ENCODE peak calls at places on chromosomes 2 and 18, in six cellular contexts. J, G, E, N, H and Z are unnamed samples.

GRCh38 chr2:214265991-214266489 is 144.8 kb upstream of the VWC2L start:
- DNase-seq in J (no peak), G (no peak), E (no peak), N (no peak), H (no peak), Z (no peak)

GRCh38 chr18:6170604-6171003 is 244.1 kb downstream of the L3MBTL4 start:
- DNase-seq in J (no peak), G (no peak), E (no peak), N (no peak), H (no peak), Z (no peak)

GRCh38 chr2:235168174-235168979 is 216.6 kb downstream of the SH3BP4 start:
- DNase-seq in J (no peak), G (no peak), E (no peak), N (no peak), H (no peak), Z (no peak)

GRCh38 chr2:120205901-120206581 is 17.2 kb downstream of the TMEM185B start:
- DNase-seq in J (no peak), G (no peak), E (no peak), N (no peak), H (no peak), Z (no peak)

GRCh38 chr18:53408271-53408670 is 816.2 kb downstream of the MBD2 start:
- DNase-seq in J (no peak), G (no peak), E (no peak), N (no peak), H (no peak), Z (no peak)

GRCh38 chr2:138502253-138503086 is 900 bp downstream of the SPOPL start:
- DNase-seq in J (peak; percentile 34), G (no peak), E (no peak), N (no peak), H (no peak), Z (no peak)

GRCh38 chr18:10681581-10682367 is 155.9 kb downstream of the NAPG start:
- DNase-seq in J (peak; percentile 21), G (no peak), E (no peak), N (no peak), H (no peak), Z (no peak)

GRCh38 chr2:197795277-197795676 is 9.1 kb upstream of the PLCL1 start:
- DNase-seq in J (no peak), G (no peak), E (no peak), N (no peak), H (no peak), Z (no peak)

GRCh38 chr2:188937228-188938220 is 36.6 kb upstream of the COL3A1 start:
- DNase-seq in J (peak; percentile 5), G (peak; percentile 13), E (no peak), N (peak; percentile 64), H (no peak), Z (no peak)

GRCh38 chr2:235713244-235713643 is 219.4 kb downstream of the AGAP1 start:
- DNase-seq in J (no peak), G (no peak), E (no peak), N (no peak), H (no peak), Z (no peak)

GRCh38 chr2:162926907-162927306 is 88.3 kb upstream of the KCNH7 start:
- DNase-seq in J (no peak), G (no peak), E (no peak), N (no peak), H (no peak), Z (no peak)

GRCh38 chr2:11720752-11721151 is 25.7 kb upstream of the LPIN1 start:
- DNase-seq in J (peak; percentile 10), G (no peak), E (no peak), N (no peak), H (no peak), Z (no peak)

GRCh38 chr2:31788273-31788672 is 207.5 kb upstream of the SRD5A2 start:
- DNase-seq in J (no peak), G (no peak), E (no peak), N (no peak), H (no peak), Z (no peak)

GRCh38 chr2:217934321-217935131 is 68.3 kb downstream of the TNS1 start:
- DNase-seq in J (peak; percentile 95), G (peak; percentile 80), E (no peak), N (peak; percentile 92), H (no peak), Z (peak; percentile 89)

GRCh38 chr2:66082576-66082975 is 352.3 kb upstream of the MEIS1 start:
- DNase-seq in J (no peak), G (no peak), E (no peak), N (no peak), H (no peak), Z (no peak)

GRCh38 chr2:116754371-116755101 is 1060.0 kb upstream of the DDX18 start:
- DNase-seq in J (no peak), G (no peak), E (no peak), N (no peak), H (no peak), Z (no peak)

GRCh38 chr2:113068706-113069485 is 1.1 kb downstream of the IL1F10 start:
- DNase-seq in J (peak; percentile 83), G (no peak), E (no peak), N (no peak), H (no peak), Z (no peak)

GRCh38 chr2:120990451-120990871 is 254.8 kb downstream of the GLI2 start:
- DNase-seq in J (no peak), G (no peak), E (no peak), N (peak; percentile 52), H (no peak), Z (peak; percentile 63)

GRCh38 chr2:240250985-240251847 is 110.8 kb upstream of the OTOS start:
- DNase-seq in J (peak; percentile 71), G (peak; percentile 46), E (peak; percentile 77), N (peak; percentile 94), H (peak; percentile 96), Z (peak; percentile 99)

GRCh38 chr2:143852748-143853147 is 667.2 kb downstream of the ZEB2 start:
- DNase-seq in J (no peak), G (no peak), E (no peak), N (no peak), H (no peak), Z (no peak)

GRCh38 chr2:231093956-231094355 is 30.9 kb downstream of the HTR2B start:
- DNase-seq in J (no peak), G (no peak), E (no peak), N (no peak), H (no peak), Z (no peak)

DNA sequence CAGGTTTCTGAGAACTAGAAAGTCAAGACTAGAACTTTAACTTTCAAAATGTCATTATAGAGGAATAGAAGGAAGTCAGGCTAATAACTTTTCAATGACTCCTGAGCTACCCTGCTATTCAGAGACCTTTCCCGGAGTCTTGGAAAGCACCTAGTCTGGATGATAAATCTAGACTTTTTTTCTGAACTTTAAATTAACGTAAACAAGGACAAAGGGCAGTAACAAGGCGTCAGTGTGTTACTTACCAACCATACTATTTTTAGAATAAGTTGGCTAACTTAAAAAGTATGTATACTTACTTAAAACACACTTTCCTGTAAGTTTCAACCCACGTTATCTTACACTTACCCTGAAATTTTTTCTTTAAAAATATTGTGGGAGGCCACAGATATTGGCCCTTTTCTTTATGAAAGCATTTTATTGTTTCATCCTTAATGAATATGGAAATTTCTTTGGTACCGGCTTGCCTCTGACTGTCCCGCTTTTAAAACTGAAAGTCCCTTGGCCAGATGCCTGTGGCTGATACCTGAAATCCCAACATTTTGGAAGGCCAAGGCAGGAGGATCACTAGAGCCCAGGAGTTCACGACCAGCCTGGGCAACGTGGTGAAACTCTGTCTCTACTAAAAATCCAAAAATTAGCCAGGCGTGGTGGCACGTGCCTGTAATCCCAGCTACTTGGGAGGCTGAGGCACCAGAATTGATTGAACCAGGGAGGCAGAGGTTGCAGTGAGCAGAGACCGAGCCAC is 9.7 kb downstream of the PMAIP1 start:
- DNase-seq in J (peak; percentile 58), G (no peak), E (no peak), N (no peak), H (no peak), Z (no peak)
- TF ChIP-seq CTCF in J (no peak), G (no peak), E (no peak), N (no peak), H (no peak), Z (no peak)

GRCh38 chr18:59631583-59632181 is 65.5 kb downstream of the CCBE1 start:
- DNase-seq in J (peak; percentile 47), G (no peak), E (peak; percentile 24), N (peak; percentile 41), H (no peak), Z (no peak)
- TF ChIP-seq CTCF in J (peak; percentile 67), G (peak; percentile 84), E (peak; percentile 53), N (peak; percentile 77), H (no peak), Z (no peak)

DNA sequence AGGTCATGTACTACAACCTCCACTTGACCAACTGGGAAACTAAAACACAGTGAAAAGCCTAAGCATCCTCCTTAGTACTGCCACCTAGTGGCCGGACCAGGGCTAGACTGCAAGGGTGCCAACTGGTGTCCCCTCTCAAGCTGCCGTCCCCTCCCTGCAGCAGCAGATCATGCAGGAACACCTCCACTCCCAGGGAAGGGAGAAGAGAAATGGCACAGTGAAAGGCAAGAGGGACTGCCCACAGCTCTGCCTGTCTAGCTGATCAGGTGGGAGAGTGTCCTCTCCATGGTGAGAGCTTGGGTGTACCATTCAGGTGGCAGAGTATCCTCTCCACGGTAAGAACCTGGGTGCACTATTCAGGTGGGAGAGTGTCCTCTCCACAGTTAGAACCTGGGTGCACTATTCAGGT is 78.1 kb downstream of the AAK1 start:
- DNase-seq in J (peak; percentile 18), G (no peak), E (peak; percentile 36), N (no peak), H (peak; percentile 44), Z (no peak)
- TF ChIP-seq CTCF in J (peak; percentile 84), G (peak; percentile 57), E (peak; percentile 33), N (peak; percentile 63), H (peak; percentile 7), Z (peak; percentile 55)

GRCh38 chr18:2994603-2995432 is 18.1 kb downstream of the LPIN2 start:
- DNase-seq in J (no peak), G (no peak), E (no peak), N (no peak), H (no peak), Z (peak; percentile 76)

GRCh38 chr18:2997429-2997828 is 15.5 kb downstream of the LPIN2 start:
- DNase-seq in J (no peak), G (no peak), E (no peak), N (no peak), H (no peak), Z (no peak)

GRCh38 chr18:2994190-2994589 is 18.8 kb downstream of the LPIN2 start:
- DNase-seq in J (no peak), G (no peak), E (no peak), N (no peak), H (no peak), Z (no peak)

GRCh38 chr18:2998644-2999043 is 14.3 kb downstream of the LPIN2 start:
- DNase-seq in J (no peak), G (no peak), E (no peak), N (no peak), H (no peak), Z (no peak)

DNA sequence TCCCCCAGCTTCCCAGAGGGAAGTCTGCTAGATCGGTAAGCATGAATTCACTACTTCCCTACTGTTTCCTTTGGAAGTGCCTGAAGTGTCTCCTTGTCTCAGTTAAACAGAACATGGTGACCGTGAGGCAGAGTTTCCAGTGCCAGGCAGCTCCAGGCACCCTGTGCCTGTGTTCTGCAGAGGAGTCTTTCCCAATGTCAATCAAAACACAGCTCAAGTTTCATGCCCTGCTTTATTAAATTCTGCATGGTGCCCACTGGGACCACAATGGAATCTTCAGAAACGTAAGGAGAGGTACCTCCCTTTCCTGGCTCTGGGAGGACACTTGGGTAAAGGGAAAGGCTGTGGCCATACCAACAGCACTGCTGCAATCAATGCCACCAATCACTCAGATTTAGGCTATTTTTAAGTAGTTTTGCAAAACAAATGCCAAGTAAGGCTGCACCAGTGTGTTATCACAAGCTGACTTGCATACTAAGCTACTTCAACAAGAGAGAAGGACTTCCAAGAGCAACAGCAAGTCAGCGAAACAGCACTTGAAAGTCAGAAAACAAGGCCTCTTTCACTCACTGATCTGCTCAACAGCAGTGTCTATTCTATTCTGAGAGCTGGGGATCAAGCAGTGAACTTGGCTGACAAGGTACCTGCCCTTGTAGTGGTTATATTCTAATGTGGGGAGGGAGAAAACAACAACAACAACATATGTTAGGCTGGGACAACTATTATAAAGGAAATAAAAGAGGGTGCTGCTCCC is 14.9 kb downstream of the LPIN2 start:
- DNase-seq in J (no peak), G (no peak), E (no peak), N (no peak), H (no peak), Z (peak; percentile 53)
- TF ChIP-seq CTCF in J (no peak), G (no peak), E (no peak), N (no peak), H (no peak), Z (no peak)